ENCODE peak calls at places on chromosomes 16 and 17, in eight cellular contexts. Z, M, N, V, T, H, Q and P are unnamed samples.

GRCh38 chr17:47615766-47616424 is 33.8 kb upstream of the KPNB1 start:
- DNase-seq in Z (no peak), M (no peak), N (peak), V (no peak), T (peak), H (no peak), Q (no peak), P (peak)

GRCh38 chr17:1193300-1193699 is 13.5 kb upstream of the ABR start:
- DNase-seq in Z (no peak), M (no peak), N (no peak), V (no peak), T (no peak), H (no peak), Q (no peak), P (no peak)

GRCh38 chr17:68868708-68869107 is 86.5 kb downstream of the ABCA8 start:
- DNase-seq in Z (no peak), M (no peak), N (peak), V (peak), T (no peak), H (peak), Q (no peak), P (no peak)

GRCh38 chr16:15822957-15823356 is 33.9 kb downstream of the MYH11 start:
- DNase-seq in Z (peak), M (no peak), N (no peak), V (peak), T (no peak), H (peak), Q (no peak), P (no peak)

GRCh38 chr16:66203476-66203875 is 163.0 kb upstream of the CDH5 start:
- DNase-seq in Z (no peak), M (peak), N (no peak), V (no peak), T (no peak), H (no peak), Q (no peak), P (no peak)

GRCh38 chr16:83212301-83212841 is 585.6 kb downstream of the CDH13 start:
- DNase-seq in Z (no peak), M (no peak), N (no peak), V (no peak), T (no peak), H (no peak), Q (no peak), P (no peak)

GRCh38 chr17:40596261-40596919 is 31.1 kb upstream of the CCR7 start:
- DNase-seq in Z (no peak), M (no peak), N (peak), V (peak), T (peak), H (no peak), Q (no peak), P (peak)

GRCh38 chr16:46482895-46483294 is 138.3 kb downstream of the SHCBP1 start:
- DNase-seq in Z (no peak), M (no peak), N (no peak), V (no peak), T (no peak), H (no peak), Q (no peak), P (no peak)

GRCh38 chr17:16935786-16936185 is 36.1 kb downstream of the TNFRSF13B start:
- DNase-seq in Z (no peak), M (peak), N (no peak), V (no peak), T (no peak), H (no peak), Q (no peak), P (no peak)

GRCh38 chr16:79845006-79845733 is 244.6 kb upstream of the MAF start:
- DNase-seq in Z (no peak), M (no peak), N (no peak), V (no peak), T (no peak), H (no peak), Q (peak), P (no peak)

GRCh38 chr16:16163571-16163970 is 59.7 kb downstream of the ABCC6 start:
- DNase-seq in Z (no peak), M (no peak), N (no peak), V (no peak), T (no peak), H (no peak), Q (no peak), P (no peak)

GRCh38 chr16:8957061-8957392 is 6.7 kb downstream of the USP7 start:
- DNase-seq in Z (no peak), M (no peak), N (no peak), V (no peak), T (no peak), H (no peak), Q (no peak), P (no peak)

GRCh38 chr16:66961065-66961744 is at the start of gene CES3:
- DNase-seq in Z (peak), M (no peak), N (peak), V (peak), T (peak), H (peak), Q (peak), P (peak)

GRCh38 chr17:83053779-83054451 is 25.5 kb upstream of the METRNL start:
- DNase-seq in Z (peak), M (peak), N (no peak), V (peak), T (no peak), H (peak), Q (no peak), P (peak)

GRCh38 chr17:47286198-47286914 is 32.7 kb downstream of the ITGB3 start:
- DNase-seq in Z (no peak), M (no peak), N (peak), V (no peak), T (no peak), H (no peak), Q (no peak), P (peak)

GRCh38 chr17:67922503-67922902 is 73.8 kb downstream of the C17orf58 start:
- DNase-seq in Z (no peak), M (no peak), N (no peak), V (no peak), T (no peak), H (no peak), Q (no peak), P (no peak)

GRCh38 chr16:69917739-69918138 is 33.4 kb upstream of the CLEC18A start:
- DNase-seq in Z (no peak), M (no peak), N (peak), V (peak), T (peak), H (peak), Q (no peak), P (no peak)

GRCh38 chr16:78976212-78976611 is 624.3 kb downstream of the MAF start:
- DNase-seq in Z (no peak), M (no peak), N (no peak), V (no peak), T (no peak), H (no peak), Q (no peak), P (no peak)

GRCh38 chr17:80941743-80942211 is 49.9 kb upstream of the CHMP6 start:
- DNase-seq in Z (no peak), M (no peak), N (peak), V (peak), T (no peak), H (no peak), Q (no peak), P (no peak)

GRCh38 chr16:81937305-81938038 is 73.8 kb downstream of the SDR42E1 start:
- DNase-seq in Z (no peak), M (peak), N (no peak), V (peak), T (no peak), H (no peak), Q (no peak), P (no peak)

DNA sequence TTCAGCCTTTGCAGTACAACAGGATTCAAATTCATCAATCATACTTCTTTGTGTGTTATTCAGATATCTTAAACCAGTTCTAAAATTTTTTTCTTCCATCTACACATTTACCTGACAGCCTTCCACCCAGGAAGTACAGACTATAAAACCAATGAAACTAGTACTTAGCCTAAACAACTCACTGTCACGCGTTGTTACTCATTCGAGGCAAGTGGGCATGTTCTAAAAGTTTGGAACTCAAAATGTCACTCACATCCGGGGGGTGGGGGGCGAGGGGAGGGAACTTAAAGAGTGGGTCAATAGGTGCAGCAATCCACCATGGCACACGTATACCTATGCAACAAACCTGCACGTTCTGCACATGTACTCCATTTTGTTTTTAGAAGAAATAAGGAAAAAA is 90.4 kb upstream of the PLEKHM1 start:
- DNase-seq in Z (no peak), M (no peak), N (no peak), V (no peak), T (no peak), H (no peak), Q (no peak), P (no peak)
- TF ChIP-seq POLR2A in Z (no peak), M (no peak), N (no peak), V (no peak), T (no peak), H (no peak), Q (no peak), P (no peak)

GRCh38 chr17:75239778-75240393 is 21.5 kb downstream of the GGA3 start:
- DNase-seq in Z (no peak), M (no peak), N (no peak), V (no peak), T (no peak), H (no peak), Q (no peak), P (no peak)

GRCh38 chr17:75239214-75239613 is 22.2 kb downstream of the GGA3 start:
- DNase-seq in Z (no peak), M (no peak), N (no peak), V (no peak), T (no peak), H (no peak), Q (no peak), P (no peak)

GRCh38 chr17:75237100-75238014 is 24.0 kb downstream of the GGA3 start:
- DNase-seq in Z (no peak), M (no peak), N (no peak), V (no peak), T (no peak), H (no peak), Q (no peak), P (no peak)

GRCh38 chr17:75238020-75238580 is 23.3 kb downstream of the GGA3 start:
- DNase-seq in Z (no peak), M (no peak), N (no peak), V (no peak), T (no peak), H (no peak), Q (no peak), P (no peak)

GRCh38 chr17:75238684-75239191 is 22.7 kb downstream of the GGA3 start:
- DNase-seq in Z (peak), M (no peak), N (peak), V (peak), T (peak), H (peak), Q (peak), P (peak)
- TF ChIP-seq POLR2A in Z (no peak), M (no peak), N (no peak), V (no peak), T (no peak), H (no peak), Q (no peak), P (no peak)

GRCh38 chr17:7857724-7858486 is at the start of gene CYB5D1:
- DNase-seq in Z (peak), M (peak), N (peak), V (peak), T (peak), H (peak), Q (peak), P (peak)

GRCh38 chr17:7856081-7856791 is 1.1 kb downstream of the NAA38 start:
- DNase-seq in Z (no peak), M (no peak), N (no peak), V (peak), T (no peak), H (no peak), Q (no peak), P (peak)

GRCh38 chr17:7858487-7858832 is 657 bp downstream of the CYB5D1 start:
- DNase-seq in Z (no peak), M (no peak), N (peak), V (peak), T (peak), H (peak), Q (no peak), P (peak)

GRCh38 chr17:7855643-7856080 is 796 bp downstream of the TMEM88 start:
- DNase-seq in Z (no peak), M (peak), N (no peak), V (no peak), T (no peak), H (no peak), Q (no peak), P (no peak)

DNA sequence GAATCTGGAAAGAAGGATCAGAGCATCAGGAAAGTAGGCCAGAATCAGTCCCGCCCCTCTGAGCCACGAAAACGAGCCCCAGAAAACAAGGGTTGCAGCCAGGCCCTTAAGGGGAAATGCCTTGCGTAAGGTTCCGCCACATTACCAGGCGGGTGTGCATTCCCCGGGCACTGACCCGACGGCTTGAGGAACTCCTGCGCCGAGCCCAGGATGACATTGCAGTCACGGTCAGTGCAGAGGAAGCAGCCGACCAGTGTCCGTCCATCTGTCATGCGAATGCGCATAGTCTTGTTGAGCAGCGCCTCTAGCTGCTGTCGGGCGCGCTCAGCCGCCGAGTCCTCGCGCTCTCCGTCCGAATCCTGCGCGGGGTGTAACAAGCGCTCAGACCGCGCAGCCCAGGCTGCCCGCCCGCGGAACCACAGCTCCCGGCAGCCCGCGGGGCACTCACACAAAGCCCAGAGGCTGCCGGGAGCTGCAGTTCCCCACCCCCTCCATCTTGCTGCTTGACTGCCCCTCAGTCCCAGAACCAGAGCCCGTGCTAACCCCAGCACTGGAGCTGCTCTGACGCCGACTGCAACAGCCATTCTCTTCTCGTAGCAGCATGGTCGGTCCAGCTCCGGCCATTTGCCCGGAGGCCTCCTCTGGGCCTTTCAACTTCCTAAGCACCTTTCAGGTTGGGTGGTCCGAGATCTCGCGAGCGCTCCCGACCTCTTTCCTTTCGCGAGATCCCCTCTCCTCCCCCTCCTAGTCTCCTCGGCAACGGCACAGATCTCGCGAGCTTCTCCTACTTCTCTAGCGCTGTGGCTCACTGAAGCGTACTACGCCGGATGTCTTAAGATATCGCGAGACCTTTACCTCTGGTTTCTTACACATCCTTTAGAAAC is at the start of gene NAA38:
- DNase-seq in Z (peak), M (peak), N (peak), V (peak), T (peak), H (peak), Q (peak), P (peak)
- TF ChIP-seq POLR2A in Z (no peak), M (no peak), N (peak), V (no peak), T (peak), H (peak), Q (peak), P (no peak)

GRCh38 chr17:79459846-79460245 is 151.0 kb downstream of the RBFOX3 start:
- DNase-seq in Z (no peak), M (no peak), N (no peak), V (no peak), T (no peak), H (no peak), Q (no peak), P (no peak)
- TF ChIP-seq POLR2A in Z (no peak), M (no peak), N (no peak), V (no peak), T (no peak), H (no peak), Q (no peak), P (no peak)